ENCODE peak calls at places on chromosomes 3 and 15, in six cellular contexts. One of them, this sample, is unnamed.

GRCh38 chr15:89341316-89342005 is 6.8 kb upstream of the POLG start:
- DNase-seq in astrocyte of the spinal cord: no peak
- DNase-seq in NCI-H2081 treated with DMSO at 0.1 percent for 48 hours: no peak
- DNase-seq in stimulated activated CD4-positive, alpha-beta T cell treated with anti-CD3 and anti-CD28 coated beads, Interleukin-12 subunit alpha, Interleukin-12 subunit beta, amount 100 ng/mL, for 48 hours: no peak
- DNase-seq in endothelial cell of umbilical vein: no peak
- DNase-seq in ovary: no peak
- DNase-seq in this sample: no peak

GRCh38 chr15:56631765-56632164 is 101.5 kb downstream of the ZNF280D start:
- DNase-seq in astrocyte of the spinal cord: no peak
- DNase-seq in NCI-H2081 treated with DMSO at 0.1 percent for 48 hours: no peak
- DNase-seq in stimulated activated CD4-positive, alpha-beta T cell treated with anti-CD3 and anti-CD28 coated beads, Interleukin-12 subunit alpha, Interleukin-12 subunit beta, amount 100 ng/mL, for 48 hours: no peak
- DNase-seq in endothelial cell of umbilical vein: peak
- DNase-seq in ovary: no peak
- DNase-seq in this sample: no peak

GRCh38 chr3:53231532-53232511 is 24.0 kb downstream of the TKT start:
- DNase-seq in astrocyte of the spinal cord: no peak
- DNase-seq in NCI-H2081 treated with DMSO at 0.1 percent for 48 hours: no peak
- DNase-seq in stimulated activated CD4-positive, alpha-beta T cell treated with anti-CD3 and anti-CD28 coated beads, Interleukin-12 subunit alpha, Interleukin-12 subunit beta, amount 100 ng/mL, for 48 hours: no peak
- DNase-seq in endothelial cell of umbilical vein: no peak
- DNase-seq in ovary: peak
- DNase-seq in this sample: no peak

GRCh38 chr3:121897296-121897695 is 3.1 kb downstream of the SLC15A2 start:
- DNase-seq in astrocyte of the spinal cord: no peak
- DNase-seq in NCI-H2081 treated with DMSO at 0.1 percent for 48 hours: no peak
- DNase-seq in stimulated activated CD4-positive, alpha-beta T cell treated with anti-CD3 and anti-CD28 coated beads, Interleukin-12 subunit alpha, Interleukin-12 subunit beta, amount 100 ng/mL, for 48 hours: no peak
- DNase-seq in endothelial cell of umbilical vein: no peak
- DNase-seq in ovary: no peak
- DNase-seq in this sample: no peak

GRCh38 chr3:67559029-67559605 is 95.3 kb downstream of the SUCLG2 start:
- DNase-seq in astrocyte of the spinal cord: no peak
- DNase-seq in NCI-H2081 treated with DMSO at 0.1 percent for 48 hours: no peak
- DNase-seq in stimulated activated CD4-positive, alpha-beta T cell treated with anti-CD3 and anti-CD28 coated beads, Interleukin-12 subunit alpha, Interleukin-12 subunit beta, amount 100 ng/mL, for 48 hours: no peak
- DNase-seq in endothelial cell of umbilical vein: no peak
- DNase-seq in ovary: no peak
- DNase-seq in this sample: no peak

GRCh38 chr3:65778966-65779365 is 259.8 kb downstream of the MAGI1 start:
- DNase-seq in astrocyte of the spinal cord: peak
- DNase-seq in NCI-H2081 treated with DMSO at 0.1 percent for 48 hours: no peak
- DNase-seq in stimulated activated CD4-positive, alpha-beta T cell treated with anti-CD3 and anti-CD28 coated beads, Interleukin-12 subunit alpha, Interleukin-12 subunit beta, amount 100 ng/mL, for 48 hours: no peak
- DNase-seq in endothelial cell of umbilical vein: no peak
- DNase-seq in ovary: no peak
- DNase-seq in this sample: no peak

GRCh38 chr3:106013971-106014370 is 145.2 kb upstream of the CBLB start:
- DNase-seq in astrocyte of the spinal cord: peak
- DNase-seq in NCI-H2081 treated with DMSO at 0.1 percent for 48 hours: no peak
- DNase-seq in stimulated activated CD4-positive, alpha-beta T cell treated with anti-CD3 and anti-CD28 coated beads, Interleukin-12 subunit alpha, Interleukin-12 subunit beta, amount 100 ng/mL, for 48 hours: no peak
- DNase-seq in endothelial cell of umbilical vein: no peak
- DNase-seq in ovary: no peak
- DNase-seq in this sample: no peak

GRCh38 chr3:9806688-9807589 is 3.1 kb upstream of the TTLL3 start:
- DNase-seq in astrocyte of the spinal cord: no peak
- DNase-seq in NCI-H2081 treated with DMSO at 0.1 percent for 48 hours: no peak
- DNase-seq in stimulated activated CD4-positive, alpha-beta T cell treated with anti-CD3 and anti-CD28 coated beads, Interleukin-12 subunit alpha, Interleukin-12 subunit beta, amount 100 ng/mL, for 48 hours: no peak
- DNase-seq in endothelial cell of umbilical vein: no peak
- DNase-seq in ovary: no peak
- DNase-seq in this sample: no peak

This sample was measured in dorsolateral prefrontal cortex.